ENCODE peak calls at places on chromosomes 16 and 17, in four cellular contexts. G is hepatocyte, E is heart left ventricle, J is uterus. V is an unnamed sample.
A peak's percentile ranks its signal among the peaks of the same experiment; 100 is the strongest.

GRCh38 chr17:50452627-50453300 is 15.9 kb downstream of the CHAD start:
- DNase-seq in G (no peak), E (no peak), J (no peak), V (no peak)

GRCh38 chr17:59699786-59700185 is 7.4 kb downstream of the PTRH2 start:
- DNase-seq in G (no peak), E (no peak), J (no peak), V (no peak)

GRCh38 chr17:77560841-77561240 is 397.7 kb upstream of the TNRC6C start:
- DNase-seq in G (no peak), E (no peak), J (no peak), V (no peak)

GRCh38 chr16:87127061-87127765 is 190.0 kb downstream of the C16orf95 start:
- DNase-seq in G (peak; percentile 62), E (peak; percentile 82), J (no peak), V (no peak)

GRCh38 chr17:30395398-30396022 is 16.8 kb downstream of the CPD start:
- DNase-seq in G (no peak), E (no peak), J (no peak), V (no peak)

GRCh38 chr17:76492989-76493501 is 8.2 kb downstream of the RHBDF2 start:
- DNase-seq in G (peak; percentile 61), E (peak; percentile 71), J (no peak), V (no peak)

GRCh38 chr17:21246698-21247097 is 6.5 kb downstream of the NATD1 start:
- DNase-seq in G (no peak), E (no peak), J (no peak), V (no peak)

GRCh38 chr16:11461595-11461990 is 116.3 kb downstream of the RMI2 start:
- DNase-seq in G (no peak), E (no peak), J (no peak), V (no peak)

GRCh38 chr17:79778504-79779087 is 648 bp downstream of the CBX2 start:
- DNase-seq in G (peak; percentile 71), E (no peak), J (no peak), V (no peak)
- TF ChIP-seq CTCF in G (no peak), E (no peak), J (no peak), V (no peak)

GRCh38 chr17:38566666-38567031 is 39.1 kb downstream of the SRCIN1 start:
- DNase-seq in G (no peak), E (no peak), J (no peak), V (no peak)

GRCh38 chr17:38567350-38567749 is 38.4 kb downstream of the SRCIN1 start:
- DNase-seq in G (no peak), E (no peak), J (no peak), V (no peak)

GRCh38 chr17:38568845-38569510 is 36.8 kb downstream of the SRCIN1 start:
- DNase-seq in G (no peak), E (no peak), J (no peak), V (peak; percentile 73)

GRCh38 chr17:38569701-38570512 is 35.8 kb downstream of the SRCIN1 start:
- DNase-seq in G (no peak), E (no peak), J (no peak), V (peak; percentile 70)

DNA sequence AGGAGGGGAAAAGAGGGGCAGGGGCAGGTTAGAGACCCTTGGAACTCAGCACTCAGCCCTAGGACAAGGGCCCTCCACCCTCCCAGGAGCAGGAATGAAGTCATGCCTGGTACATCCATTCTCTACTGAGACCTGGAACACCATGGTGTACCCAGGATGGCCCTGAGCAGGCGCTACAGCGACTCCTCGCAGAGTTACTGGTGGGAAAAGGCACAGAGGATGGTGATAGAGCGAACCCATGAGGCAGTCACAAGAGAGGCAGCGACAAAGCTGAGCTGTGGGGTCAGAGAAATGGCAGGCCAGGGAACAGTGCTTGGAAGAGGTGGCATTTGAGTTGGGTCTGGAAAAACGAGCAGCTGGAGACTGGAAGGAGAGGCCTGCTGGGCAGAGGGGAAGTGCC is 37.5 kb downstream of the SRCIN1 start:
- DNase-seq in G (no peak), E (no peak), J (no peak), V (no peak)
- TF ChIP-seq CTCF in G (no peak), E (no peak), J (no peak), V (no peak)

GRCh38 chr17:58487589-58488427 is at the start of gene HSF5:
- DNase-seq in G (no peak), E (no peak), J (no peak), V (no peak)
- TF ChIP-seq CTCF in G (no peak), E (no peak), J (no peak), V (no peak)

GRCh38 chr16:85628651-85629050 is 15.5 kb downstream of the GSE1 start:
- DNase-seq in G (no peak), E (no peak), J (no peak), V (no peak)
- TF ChIP-seq CTCF in G (no peak), E (no peak), J (no peak), V (no peak)

GRCh38 chr16:66325977-66326376 is 40.5 kb upstream of the CDH5 start:
- DNase-seq in G (no peak), E (no peak), J (no peak), V (no peak)

GRCh38 chr16:66322174-66322573 is 44.3 kb upstream of the CDH5 start:
- DNase-seq in G (no peak), E (no peak), J (no peak), V (no peak)

GRCh38 chr16:66326995-66327513 is 39.4 kb upstream of the CDH5 start:
- DNase-seq in G (peak; percentile 62), E (no peak), J (no peak), V (peak; percentile 40)

GRCh38 chr16:66328282-66328681 is 38.2 kb upstream of the CDH5 start:
- DNase-seq in G (no peak), E (no peak), J (no peak), V (peak; percentile 54)

DNA sequence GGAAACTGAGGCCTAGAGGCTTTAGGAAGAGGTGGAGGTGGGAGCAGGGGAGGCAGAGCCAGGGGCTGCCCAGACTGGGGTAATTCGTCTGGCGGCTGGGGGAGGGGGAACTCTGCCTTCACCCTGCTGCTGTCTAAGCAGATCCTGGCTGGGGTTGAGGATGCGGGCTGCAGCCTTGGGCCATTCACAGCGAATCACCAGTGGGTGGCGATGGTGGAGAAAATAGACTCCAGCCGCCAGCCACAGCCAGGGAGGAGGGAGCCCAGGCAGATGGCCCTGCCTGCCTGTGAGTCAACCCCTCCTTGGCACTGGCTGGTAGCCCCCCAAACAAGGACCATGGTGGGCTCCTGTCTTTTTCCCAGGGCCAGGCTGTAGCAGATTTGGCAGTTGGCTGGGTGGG is 41.7 kb upstream of the CDH5 start:
- DNase-seq in G (peak; percentile 36), E (no peak), J (no peak), V (peak; percentile 53)
- TF ChIP-seq CTCF in G (peak; percentile 20), E (no peak), J (no peak), V (peak; percentile 67)

V was measured in dorsolateral prefrontal cortex.